ENCODE peak calls at places on chromosomes 7 and 10, in eight cellular contexts. S is tibial nerve, J is psoas muscle, U is lung, R is ovary, G is body of pancreas, T is brain microvascular endothelial cell, F is lower lobe of right lung. L is an unnamed sample.

GRCh38 chr10:118543714-118544400 is 51.6 kb downstream of the PRLHR start:
- DNase-seq in S (no peak), F (peak; percentile 60), T (peak; percentile 30), R (no peak), J (no peak), G (peak; percentile 66), U (peak; percentile 35), L (peak; percentile 66)

GRCh38 chr7:159113056-159113455 is 31.6 kb downstream of the VIPR2 start:
- DNase-seq in J (no peak), T (no peak), F (no peak), R (no peak), G (no peak), U (no peak), S (no peak), L (no peak)

GRCh38 chr7:125644113-125644512 is 714.5 kb upstream of the POT1 start:
- DNase-seq in F (no peak), J (no peak), S (no peak), U (no peak), T (peak; percentile 18), R (no peak), G (no peak), L (no peak)

GRCh38 chr7:155093586-155093985 is 23.5 kb downstream of the HTR5A start:
- DNase-seq in F (no peak), J (no peak), S (no peak), G (no peak), T (no peak), R (no peak), U (no peak), L (no peak)

GRCh38 chr7:152709307-152710133 is 33.6 kb upstream of the XRCC2 start:
- DNase-seq in U (no peak), T (no peak), F (no peak), G (no peak), J (no peak), S (no peak), R (no peak), L (no peak)

GRCh38 chr10:124172241-124172661 is 78.9 kb upstream of the CHST15 start:
- DNase-seq in R (peak; percentile 81), G (no peak), T (no peak), J (no peak), U (no peak), F (no peak), S (no peak), L (no peak)

GRCh38 chr10:12513775-12514663 is 164.7 kb downstream of the CAMK1D start:
- DNase-seq in U (no peak), J (no peak), G (no peak), S (no peak), F (no peak), R (no peak), T (no peak), L (no peak)

GRCh38 chr10:78473016-78473415 is 439.4 kb downstream of the RPS24 start:
- DNase-seq in R (no peak), J (no peak), U (no peak), G (no peak), T (no peak), S (no peak), F (no peak), L (no peak)

GRCh38 chr7:80629023-80629422 is 9.4 kb upstream of the CD36 start:
- DNase-seq in G (no peak), T (no peak), R (no peak), F (no peak), S (no peak), J (no peak), U (no peak), L (no peak)

GRCh38 chr10:113007821-113008220 is 57.8 kb downstream of the TCF7L2 start:
- DNase-seq in F (no peak), R (no peak), T (no peak), J (no peak), U (no peak), G (no peak), S (no peak), L (no peak)

GRCh38 chr7:100369105-100369504 is 4.2 kb upstream of the PILRA start:
- DNase-seq in G (peak; percentile 81), R (no peak), U (peak; percentile 68), J (peak; percentile 52), F (peak; percentile 89), T (no peak), S (peak; percentile 41), L (no peak)

GRCh38 chr10:125157473-125157865 is 2.9 kb downstream of the CTBP2 start:
- DNase-seq in R (no peak), T (no peak), U (no peak), F (no peak), J (no peak), S (no peak), G (no peak), L (no peak)

GRCh38 chr7:101940830-101941229 is 123.4 kb downstream of the CUX1 start:
- DNase-seq in G (peak; percentile 48), R (no peak), J (no peak), F (no peak), U (no peak), T (no peak), S (no peak), L (no peak)

DNA sequence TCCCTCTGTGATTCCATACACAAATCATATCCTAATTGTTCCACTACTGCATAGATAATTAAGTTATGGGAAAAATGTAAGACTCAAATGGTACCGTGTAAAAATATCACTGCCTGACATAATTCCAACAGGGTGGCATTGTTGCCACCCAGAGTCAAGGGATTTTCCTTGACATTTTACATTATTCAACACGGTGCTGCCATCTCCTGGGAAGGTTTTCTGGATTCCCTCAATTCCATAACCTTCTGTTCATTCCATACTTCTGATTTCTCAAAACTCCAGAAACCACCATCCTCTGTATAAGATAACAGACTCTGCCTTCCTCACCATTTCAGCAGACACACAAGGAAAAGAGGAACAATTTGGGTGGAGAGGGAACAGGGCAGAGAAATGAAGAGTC is 495.9 kb downstream of the XPNPEP1 start:
- DNase-seq in U (no peak), G (no peak), J (no peak), F (no peak), S (no peak), R (no peak), T (no peak), L (peak; percentile 10)
- TF ChIP-seq CTCF in U (no peak), G (no peak), J (no peak), F (no peak), S (no peak), R (no peak), T (peak; percentile 21), L (peak; percentile 15)

DNA sequence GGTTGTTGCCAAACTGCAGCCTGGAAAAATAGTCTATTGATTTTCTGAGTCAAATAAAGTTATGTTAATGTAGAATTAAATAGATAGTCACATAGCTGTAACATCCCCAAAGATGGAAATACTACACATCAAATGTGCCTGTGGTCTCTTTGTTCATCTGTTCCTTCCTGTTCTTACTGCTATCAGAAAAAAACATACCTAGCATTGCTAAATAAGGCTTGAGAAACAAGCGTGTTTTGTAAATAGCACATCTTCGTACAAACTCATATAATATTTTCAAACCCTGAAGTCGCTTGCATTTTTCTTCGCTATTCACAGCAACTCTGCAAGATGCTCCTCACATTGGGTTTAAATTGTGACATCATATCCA is 116.1 kb downstream of the KLF6 start:
- DNase-seq in G (no peak), F (no peak), S (no peak), R (no peak), U (no peak), T (no peak), J (no peak), L (no peak)
- H3K4me3 ChIP-seq in G (no peak overlapping the region), F (peak overlapping the region; percentile 45), S (no peak overlapping the region), R (no peak overlapping the region), U (no peak overlapping the region), T (no peak overlapping the region), J (no peak overlapping the region), L (no peak overlapping the region)

GRCh38 chr7:151057989-151058765 is 480 bp upstream of the CDK5 start:
- DNase-seq in T (peak; percentile 100), F (peak; percentile 99), J (peak; percentile 99), G (peak; percentile 100), U (peak; percentile 99), S (peak; percentile 97), R (peak; percentile 97), L (peak; percentile 99)

GRCh38 chr7:151057737-151057988 is at the start of gene CDK5:
- DNase-seq in R (no peak), T (no peak), F (no peak), J (no peak), S (peak; percentile 32), G (no peak), U (no peak), L (no peak)

GRCh38 chr7:151060113-151060415 is 675 bp downstream of the SLC4A2 start:
- DNase-seq in G (no peak), T (no peak), F (no peak), J (no peak), R (no peak), S (no peak), U (no peak), L (no peak)

GRCh38 chr7:151059362-151060112 is at the start of gene SLC4A2:
- DNase-seq in S (peak; percentile 73), T (peak; percentile 42), R (peak; percentile 87), F (peak; percentile 86), U (peak; percentile 75), G (peak; percentile 73), J (peak; percentile 88), L (peak; percentile 79)

DNA sequence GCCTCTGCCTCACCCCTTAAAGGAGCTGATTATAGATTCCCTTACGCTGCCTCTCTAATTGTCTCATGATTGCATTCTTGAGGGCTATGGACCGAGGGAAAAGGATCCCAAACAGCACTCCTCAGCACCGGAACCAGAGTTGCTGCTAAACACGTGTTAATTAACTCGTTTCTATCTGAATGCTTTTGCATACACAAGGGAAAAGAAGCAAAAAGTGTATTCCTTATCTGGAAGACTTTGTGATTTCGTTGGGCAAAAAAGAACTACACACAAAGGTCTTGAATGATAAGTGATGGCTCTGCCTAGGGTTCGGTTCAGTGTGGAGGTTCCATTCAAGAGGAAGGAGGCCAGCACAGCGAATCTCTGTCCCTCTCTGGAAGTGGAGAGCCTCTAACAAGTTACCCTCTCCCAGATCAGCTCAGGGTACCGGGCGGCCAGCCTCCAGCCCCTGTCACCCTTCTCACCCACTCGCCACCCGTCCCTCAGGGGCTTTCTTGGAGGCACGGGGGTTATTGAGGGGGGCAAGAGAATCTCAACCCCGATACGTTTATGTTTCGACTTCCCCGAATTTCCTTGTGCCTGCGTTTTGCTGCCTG is 525 bp upstream of the SLC4A2 start:
- DNase-seq in F (no peak), U (no peak), T (no peak), G (no peak), J (no peak), R (no peak), S (no peak), L (no peak)
- TF ChIP-seq CTCF in F (no peak), U (no peak), T (no peak), G (no peak), J (no peak), R (no peak), S (no peak), L (no peak)

DNA sequence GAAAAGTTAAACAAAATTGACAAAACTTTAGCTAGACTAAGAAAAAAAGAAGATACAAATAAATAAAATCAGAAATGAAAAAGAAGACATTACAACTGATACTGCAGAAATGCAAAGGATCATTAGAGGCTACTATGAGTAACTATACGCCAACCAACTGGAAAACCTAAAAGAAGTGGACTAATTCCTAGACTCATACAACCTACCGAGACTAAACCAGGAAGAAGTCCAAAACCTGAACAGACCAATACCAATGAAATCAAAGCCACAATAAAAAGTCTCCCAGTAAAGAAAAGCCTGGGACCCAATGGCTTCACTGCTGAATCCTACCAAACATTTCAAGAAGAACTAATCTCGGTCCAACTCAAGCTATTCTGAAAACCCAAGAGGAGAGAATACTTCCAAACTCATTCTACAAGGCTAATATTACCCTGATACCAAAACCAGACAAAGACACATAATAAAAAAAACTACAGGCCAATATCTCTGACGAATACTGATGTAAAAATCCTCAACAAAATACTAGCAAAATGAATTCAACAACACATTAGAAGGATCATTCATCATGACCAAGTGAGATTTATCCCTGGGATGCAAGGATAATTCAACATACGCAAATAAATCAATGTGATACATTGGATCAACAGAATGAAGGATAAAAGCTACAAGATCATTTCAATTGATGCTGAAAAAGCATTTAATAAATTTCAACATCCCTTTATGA is 20.3 kb downstream of the ELAPOR2 start:
- DNase-seq in S (no peak), R (no peak), F (no peak), J (no peak), G (no peak), U (no peak), T (no peak), L (no peak)
- H3K4me3 ChIP-seq in S (no peak overlapping the region), R (peak overlapping the region; percentile 12), F (peak overlapping the region; percentile 29), J (peak overlapping the region; percentile 56), G (no peak overlapping the region), U (no peak overlapping the region), T (peak overlapping the region; percentile 35), L (no peak overlapping the region)

L was measured in WERI-Rb-1.